ENCODE peak calls at places on chromosomes 16 and 17, in eight cellular contexts. One of them, this sample, is unnamed.

GRCh38 chr16:55555436-55555835 is 11.0 kb upstream of the CAPNS2 start:
- DNase-seq in central memory CD8-positive, alpha-beta T cell: no peak
- DNase-seq in stimulated activated CD8-positive, alpha-beta memory T cell treated with anti-CD3 and anti-CD28 coated beads, Interleukin-15, amount 100 ng/mL, for 48 hours: no peak
- DNase-seq in BJ: peak
- DNase-seq in HEK293T: no peak
- DNase-seq in AG10803: peak
- DNase-seq in transverse colon: no peak
- DNase-seq in T-helper 17 cell: no peak
- DNase-seq in this sample: no peak

GRCh38 chr17:65530158-65530984 is 31.1 kb downstream of the AXIN2 start:
- DNase-seq in central memory CD8-positive, alpha-beta T cell: no peak
- DNase-seq in stimulated activated CD8-positive, alpha-beta memory T cell treated with anti-CD3 and anti-CD28 coated beads, Interleukin-15, amount 100 ng/mL, for 48 hours: no peak
- DNase-seq in BJ: no peak
- DNase-seq in HEK293T: no peak
- DNase-seq in AG10803: no peak
- DNase-seq in transverse colon: no peak
- DNase-seq in T-helper 17 cell: no peak
- DNase-seq in this sample: no peak

GRCh38 chr17:81561494-81561885 is 9.3 kb upstream of the FAAP100 start:
- DNase-seq in central memory CD8-positive, alpha-beta T cell: no peak
- DNase-seq in stimulated activated CD8-positive, alpha-beta memory T cell treated with anti-CD3 and anti-CD28 coated beads, Interleukin-15, amount 100 ng/mL, for 48 hours: no peak
- DNase-seq in BJ: no peak
- DNase-seq in HEK293T: no peak
- DNase-seq in AG10803: no peak
- DNase-seq in transverse colon: no peak
- DNase-seq in T-helper 17 cell: no peak
- DNase-seq in this sample: no peak

GRCh38 chr16:87063543-87063942 is 253.6 kb downstream of the C16orf95 start:
- DNase-seq in central memory CD8-positive, alpha-beta T cell: no peak
- DNase-seq in stimulated activated CD8-positive, alpha-beta memory T cell treated with anti-CD3 and anti-CD28 coated beads, Interleukin-15, amount 100 ng/mL, for 48 hours: no peak
- DNase-seq in BJ: no peak
- DNase-seq in HEK293T: no peak
- DNase-seq in AG10803: no peak
- DNase-seq in transverse colon: no peak
- DNase-seq in T-helper 17 cell: no peak
- DNase-seq in this sample: no peak

GRCh38 chr17:40448213-40448638 is 5.0 kb downstream of the IGFBP4 start:
- DNase-seq in central memory CD8-positive, alpha-beta T cell: no peak
- DNase-seq in stimulated activated CD8-positive, alpha-beta memory T cell treated with anti-CD3 and anti-CD28 coated beads, Interleukin-15, amount 100 ng/mL, for 48 hours: no peak
- DNase-seq in BJ: no peak
- DNase-seq in HEK293T: no peak
- DNase-seq in AG10803: no peak
- DNase-seq in transverse colon: peak
- DNase-seq in T-helper 17 cell: no peak
- DNase-seq in this sample: no peak

GRCh38 chr17:36534881-36535668 is at the start of gene PIGW:
- DNase-seq in central memory CD8-positive, alpha-beta T cell: peak
- DNase-seq in stimulated activated CD8-positive, alpha-beta memory T cell treated with anti-CD3 and anti-CD28 coated beads, Interleukin-15, amount 100 ng/mL, for 48 hours: peak
- DNase-seq in BJ: peak
- DNase-seq in HEK293T: peak
- DNase-seq in AG10803: peak
- DNase-seq in transverse colon: peak
- DNase-seq in T-helper 17 cell: peak
- DNase-seq in this sample: peak

GRCh38 chr17:11909348-11909747 is 87.9 kb downstream of the ZNF18 start:
- DNase-seq in central memory CD8-positive, alpha-beta T cell: no peak
- DNase-seq in stimulated activated CD8-positive, alpha-beta memory T cell treated with anti-CD3 and anti-CD28 coated beads, Interleukin-15, amount 100 ng/mL, for 48 hours: no peak
- DNase-seq in BJ: no peak
- DNase-seq in HEK293T: no peak
- DNase-seq in AG10803: no peak
- DNase-seq in transverse colon: no peak
- DNase-seq in T-helper 17 cell: no peak
- DNase-seq in this sample: peak

GRCh38 chr17:9446528-9446927 is 129.1 kb downstream of the STX8 start:
- DNase-seq in central memory CD8-positive, alpha-beta T cell: no peak
- DNase-seq in stimulated activated CD8-positive, alpha-beta memory T cell treated with anti-CD3 and anti-CD28 coated beads, Interleukin-15, amount 100 ng/mL, for 48 hours: no peak
- DNase-seq in BJ: no peak
- DNase-seq in HEK293T: no peak
- DNase-seq in AG10803: no peak
- DNase-seq in transverse colon: no peak
- DNase-seq in T-helper 17 cell: no peak
- DNase-seq in this sample: no peak